ENCODE peak calls at places on chromosomes 3 and 15, in five cellular contexts. I is HEK293T; F is AG20443; E is NCI-H69; M is stimulated activated CD4-positive, alpha-beta T cell treated with anti-CD3 and anti-CD28 coated beads, Interleukin-4, amount 100 ng/mL, for 48 hours. L is an unnamed sample.
A peak's percentile ranks its signal among the peaks of the same experiment; 100 is the strongest.

GRCh38 chr15:55133972-55134371 is 62.8 kb downstream of the RSL24D1 start:
- DNase-seq in E (no peak), F (no peak), M (no peak), I (no peak), L (no peak)

GRCh38 chr3:48456466-48456865 is 9.9 kb downstream of the ATRIP start:
- DNase-seq in F (no peak), E (no peak), I (no peak), M (no peak), L (no peak)

GRCh38 chr3:55128201-55128870 is 200.5 kb upstream of the LRTM1 start:
- DNase-seq in F (peak; percentile 72), I (peak; percentile 33), E (peak; percentile 89), M (no peak), L (no peak)

GRCh38 chr3:38545396-38545949 is 49.3 kb downstream of the EXOG start:
- DNase-seq in E (peak; percentile 2), F (no peak), I (no peak), M (no peak), L (no peak)

GRCh38 chr3:21297304-21297703 is 453.7 kb downstream of the ZNF385D start:
- DNase-seq in M (no peak), F (no peak), I (no peak), E (no peak), L (no peak)

GRCh38 chr15:60917469-60918130 is 311.5 kb downstream of the RORA start:
- DNase-seq in E (no peak), I (no peak), M (no peak), F (peak; percentile 40), L (no peak)

GRCh38 chr3:13022348-13023250 is 50.6 kb downstream of the IQSEC1 start:
- DNase-seq in I (no peak), M (no peak), F (peak; percentile 85), E (peak; percentile 35), L (peak; percentile 73)

GRCh38 chr3:196688349-196688748 is 23.7 kb downstream of the CEP19 start:
- DNase-seq in M (no peak), E (peak; percentile 83), F (peak; percentile 87), I (no peak), L (peak; percentile 74)

GRCh38 chr3:71908001-71908400 is 123.1 kb upstream of the PROK2 start:
- DNase-seq in I (no peak), E (no peak), M (no peak), F (peak; percentile 16), L (no peak)

GRCh38 chr15:67472957-67473356 is 48.0 kb upstream of the C15orf61 start:
- DNase-seq in F (peak; percentile 10), M (no peak), I (no peak), E (no peak), L (no peak)

GRCh38 chr3:191813245-191813644 is 352.3 kb downstream of the PYDC2 start:
- DNase-seq in F (no peak), E (no peak), M (no peak), I (no peak), L (no peak)

GRCh38 chr15:31346367-31347066 is 19.9 kb downstream of the KLF13 start:
- DNase-seq in E (no peak), F (no peak), M (no peak), I (no peak), L (no peak)

GRCh38 chr15:92763459-92763858 is 107.9 kb upstream of the FAM174B start:
- DNase-seq in E (no peak), M (no peak), I (no peak), F (no peak), L (no peak)

GRCh38 chr3:32896143-32896542 is 55.3 kb upstream of the CCR4 start:
- DNase-seq in M (no peak), E (no peak), F (no peak), I (no peak), L (no peak)

GRCh38 chr15:78387678-78388077 is 47.5 kb downstream of the CRABP1 start:
- DNase-seq in E (peak; percentile 84), F (no peak), M (no peak), I (no peak), L (no peak)

GRCh38 chr3:9349321-9350117 is 13.3 kb upstream of the THUMPD3 start:
- DNase-seq in I (no peak), E (peak; percentile 53), M (no peak), F (peak; percentile 55), L (peak; percentile 71)

GRCh38 chr3:14555835-14556234 is 15.7 kb upstream of the GRIP2 start:
- DNase-seq in M (no peak), I (no peak), E (peak; percentile 62), F (no peak), L (no peak)

GRCh38 chr15:31328999-31329639 is 2.5 kb downstream of the KLF13 start:
- DNase-seq in F (no peak), M (no peak), E (peak; percentile 78), I (no peak), L (no peak)

GRCh38 chr15:60130398-60130797 is 126.3 kb downstream of the FOXB1 start:
- DNase-seq in M (no peak), E (no peak), F (no peak), I (no peak), L (no peak)

GRCh38 chr3:94299741-94300140 is 236.9 kb downstream of the NSUN3 start:
- DNase-seq in E (no peak), F (no peak), M (no peak), I (no peak), L (no peak)

GRCh38 chr3:160454995-160455394 is 5.4 kb upstream of the TRIM59 start:
- DNase-seq in I (no peak), E (peak; percentile 79), F (no peak), M (no peak), L (no peak)

GRCh38 chr3:177641206-177641605 is 443.9 kb upstream of the TBL1XR1 start:
- DNase-seq in M (no peak), I (no peak), F (no peak), E (no peak), L (no peak)

GRCh38 chr15:93146601-93147000 is 57.6 kb upstream of the RGMA start:
- DNase-seq in F (no peak), M (no peak), I (no peak), E (no peak), L (no peak)